ENCODE peak calls at places on chromosomes 12 and 14, in seven cellular contexts. H is HFFc6; C is choroid plexus epithelial cell; O is OCI-M1; E is NAMALWA; W is fibroblast of mammary gland; G is stimulated activated CD4-positive, alpha-beta T cell treated with anti-CD3 and anti-CD28 coated beads, Interleukin-4, amount 100 ng/mL, for 24 hours. D is an unnamed sample.
A peak's percentile ranks its signal among the peaks of the same experiment; 100 is the strongest.

GRCh38 chr12:2492166-2492705 is 302.5 kb upstream of the FKBP4 start:
- DNase-seq in H (no peak), C (no peak), O (no peak), E (no peak), W (no peak), G (no peak), D (no peak)

GRCh38 chr14:94885481-94886155 is 115.7 kb upstream of the GSC start:
- DNase-seq in H (no peak), C (no peak), O (no peak), E (no peak), W (no peak), G (no peak), D (no peak)

GRCh38 chr14:91108941-91109611 is 4.8 kb upstream of the DGLUCY start:
- DNase-seq in H (no peak), C (no peak), O (peak; percentile 6), E (no peak), W (no peak), G (peak; percentile 27), D (peak; percentile 27)

GRCh38 chr14:68244272-68244975 is 424.8 kb downstream of the RAD51B start:
- DNase-seq in H (no peak), C (no peak), O (no peak), E (no peak), W (no peak), G (no peak), D (no peak)

GRCh38 chr12:75666126-75666979 is 154.9 kb upstream of the KRR1 start:
- DNase-seq in H (peak; percentile 47), C (peak; percentile 80), O (no peak), E (no peak), W (no peak), G (no peak), D (peak; percentile 47)

GRCh38 chr14:24441904-24442239 is 704 bp downstream of the SDR39U1 start:
- DNase-seq in H (no peak), C (no peak), O (no peak), E (no peak), W (peak; percentile 68), G (no peak), D (no peak)

GRCh38 chr14:94581127-94581999 is at the start of gene SERPINA5:
- DNase-seq in H (no peak), C (peak; percentile 64), O (no peak), E (no peak), W (peak; percentile 55), G (no peak), D (peak; percentile 6)

GRCh38 chr14:68254669-68255527 is 435.3 kb downstream of the RAD51B start:
- DNase-seq in H (peak; percentile 46), C (no peak), O (no peak), E (no peak), W (no peak), G (no peak), D (no peak)

GRCh38 chr12:117143008-117143532 is 43.9 kb upstream of the TESC start:
- DNase-seq in H (no peak), C (peak; percentile 88), O (no peak), E (no peak), W (no peak), G (no peak), D (no peak)

GRCh38 chr12:109773384-109774011 is 59.7 kb downstream of the TRPV4 start:
- DNase-seq in H (no peak), C (no peak), O (peak; percentile 31), E (no peak), W (no peak), G (no peak), D (peak; percentile 80)

GRCh38 chr12:21906919-21907642 is 34.1 kb downstream of the ABCC9 start:
- DNase-seq in H (no peak), C (no peak), O (peak; percentile 16), E (no peak), W (peak; percentile 85), G (no peak), D (no peak)

GRCh38 chr12:13368431-13368830 is 171.9 kb downstream of the EMP1 start:
- DNase-seq in H (no peak), C (no peak), O (no peak), E (no peak), W (no peak), G (no peak), D (no peak)

GRCh38 chr12:81261508-81262207 is 183.8 kb downstream of the ACSS3 start:
- DNase-seq in H (no peak), C (peak; percentile 46), O (peak; percentile 32), E (peak; percentile 6), W (no peak), G (no peak), D (no peak)

GRCh38 chr14:36521598-36522345 is 1.7 kb upstream of the NKX2-1 start:
- DNase-seq in H (no peak), C (no peak), O (no peak), E (no peak), W (no peak), G (no peak), D (no peak)

GRCh38 chr14:79318371-79318770 is 892.9 kb downstream of the DIO2 start:
- DNase-seq in H (no peak), C (peak; percentile 38), O (no peak), E (no peak), W (peak; percentile 21), G (no peak), D (no peak)

GRCh38 chr12:46260153-46260912 is 8.5 kb downstream of the SLC38A1 start:
- DNase-seq in H (peak; percentile 42), C (peak; percentile 74), O (no peak), E (no peak), W (peak; percentile 9), G (no peak), D (no peak)

GRCh38 chr12:68042212-68042699 is 53.0 kb downstream of the IFNG-AS1 start:
- DNase-seq in H (no peak), C (peak; percentile 13), O (peak; percentile 66), E (peak; percentile 15), W (peak; percentile 5), G (peak; percentile 36), D (no peak)

GRCh38 chr12:4145990-4146859 is 127.3 kb upstream of the CCND2 start:
- DNase-seq in H (no peak), C (no peak), O (no peak), E (no peak), W (peak; percentile 15), G (peak; percentile 80), D (no peak)

GRCh38 chr14:59189281-59189821 is 884 bp downstream of the DAAM1 start:
- DNase-seq in H (peak; percentile 9), C (peak; percentile 39), O (no peak), E (peak; percentile 41), W (no peak), G (peak; percentile 22), D (peak; percentile 7)

GRCh38 chr12:33734871-33735270 is 287.4 kb upstream of the ALG10 start:
- DNase-seq in H (no peak), C (no peak), O (no peak), E (no peak), W (no peak), G (no peak), D (no peak)

D was measured in LoVo.